ENCODE peak calls at places on chromosomes 13 and 19, in four cellular contexts. S, C, Z and T are unnamed samples.

GRCh38 chr13:113151745-113152707 is 6.4 kb upstream of the PROZ start:
- DNase-seq in Z (no peak), S (no peak), C (no peak), T (no peak)

GRCh38 chr13:44842158-44842557 is 147.1 kb downstream of the NUFIP1 start:
- DNase-seq in C (no peak), Z (no peak), S (no peak), T (no peak)

GRCh38 chr19:43564800-43565199 is 10.5 kb downstream of the XRCC1 start:
- DNase-seq in C (no peak), S (no peak), Z (no peak), T (no peak)

GRCh38 chr19:4567584-4568071 is 8.1 kb upstream of the SEMA6B start:
- DNase-seq in Z (peak), S (peak), C (no peak), T (peak)

GRCh38 chr13:31442605-31443004 is 242.8 kb downstream of the B3GLCT start:
- DNase-seq in C (no peak), S (no peak), Z (no peak), T (no peak)

GRCh38 chr19:18156841-18157464 is 4.0 kb downstream of the PIK3R2 start:
- DNase-seq in S (no peak), C (peak), Z (peak), T (no peak)

GRCh38 chr13:29594310-29594709 is 1.2 kb downstream of the SLC7A1 start:
- DNase-seq in C (no peak), Z (peak), S (peak), T (no peak)

GRCh38 chr13:41005709-41006108 is 13.4 kb downstream of the ELF1 start:
- DNase-seq in S (no peak), Z (no peak), C (no peak), T (no peak)

GRCh38 chr13:34696296-34696695 is 245.8 kb upstream of the NBEA start:
- DNase-seq in C (no peak), S (no peak), Z (no peak), T (no peak)

GRCh38 chr19:50513746-50514345 is at the start of gene ASPDH:
- DNase-seq in S (no peak), Z (peak), C (no peak), T (no peak)

GRCh38 chr13:92967923-92968322 is 258.7 kb upstream of the GPC6 start:
- DNase-seq in S (no peak), C (no peak), Z (peak), T (no peak)

GRCh38 chr19:35195822-35196221 is 32.7 kb downstream of the FAM187B start:
- DNase-seq in C (no peak), S (no peak), Z (peak), T (no peak)

GRCh38 chr19:32613008-32613407 is 32.0 kb downstream of the PDCD5 start:
- DNase-seq in C (no peak), Z (no peak), S (no peak), T (no peak)

GRCh38 chr19:50909240-50910070 is 1.7 kb downstream of the KLK4 start:
- DNase-seq in Z (peak), C (peak), S (peak), T (peak)

GRCh38 chr13:74629985-74630384 is 495.8 kb upstream of the KLF12 start:
- DNase-seq in S (no peak), Z (no peak), C (no peak), T (no peak)

GRCh38 chr13:27728271-27728670 is 64.0 kb upstream of the GSX1 start:
- DNase-seq in S (peak), Z (no peak), C (no peak), T (no peak)

GRCh38 chr13:45361596-45362206 is 20.7 kb upstream of the TPT1 start:
- DNase-seq in S (no peak), Z (peak), C (no peak), T (no peak)